ENCODE peak calls at places on chromosomes 1 and 21, in nine cellular contexts. U, J, G, Y, F, K, S, X and T are unnamed samples.

GRCh38 chr1:85374160-85374559 is 90.8 kb downstream of the DDAH1 start:
- DNase-seq in U (no peak), J (no peak), G (no peak), Y (no peak), F (peak), K (no peak), S (no peak), X (no peak), T (no peak)

GRCh38 chr1:26994772-26995625 is 1.5 kb downstream of the TRNP1 start:
- DNase-seq in U (no peak), J (no peak), G (no peak), Y (no peak), F (peak), K (no peak), S (no peak), X (no peak), T (no peak)

GRCh38 chr1:94863919-94864318 is 43.8 kb downstream of the SLC44A3 start:
- DNase-seq in U (no peak), J (no peak), G (no peak), Y (no peak), F (peak), K (no peak), S (peak), X (peak), T (no peak)

GRCh38 chr1:115175596-115175995 is 86.3 kb upstream of the TSPAN2 start:
- DNase-seq in U (no peak), J (no peak), G (no peak), Y (no peak), F (no peak), K (no peak), S (no peak), X (no peak), T (no peak)

GRCh38 chr21:44295163-44295601 is 4.7 kb upstream of the PFKL start:
- DNase-seq in U (no peak), J (no peak), G (no peak), Y (peak), F (no peak), K (no peak), S (no peak), X (no peak), T (no peak)

GRCh38 chr1:213123532-213123931 is 72.5 kb downstream of the RPS6KC1 start:
- DNase-seq in U (no peak), J (no peak), G (no peak), Y (no peak), F (peak), K (no peak), S (no peak), X (no peak), T (no peak)

GRCh38 chr1:35364732-35365131 is 96.2 kb downstream of the ZMYM4 start:
- DNase-seq in U (no peak), J (no peak), G (no peak), Y (peak), F (no peak), K (no peak), S (no peak), X (no peak), T (peak)

GRCh38 chr1:240151126-240151735 is 59.5 kb downstream of the FMN2 start:
- DNase-seq in U (no peak), J (no peak), G (peak), Y (no peak), F (peak), K (no peak), S (no peak), X (no peak), T (no peak)

GRCh38 chr1:20343937-20344302 is 53.2 kb downstream of the VWA5B1 start:
- DNase-seq in U (no peak), J (no peak), G (no peak), Y (no peak), F (no peak), K (no peak), S (no peak), X (no peak), T (no peak)

GRCh38 chr1:221069178-221069903 is 190.1 kb downstream of the HLX start:
- DNase-seq in U (no peak), J (no peak), G (peak), Y (peak), F (no peak), K (no peak), S (no peak), X (no peak), T (peak)

GRCh38 chr1:116345830-116346229 is 27.2 kb upstream of the ATP1A1 start:
- DNase-seq in U (peak), J (peak), G (no peak), Y (no peak), F (no peak), K (no peak), S (no peak), X (no peak), T (no peak)

GRCh38 chr21:43965911-43966585 is 46.1 kb upstream of the TRAPPC10 start:
- DNase-seq in U (no peak), J (no peak), G (no peak), Y (no peak), F (no peak), K (no peak), S (no peak), X (no peak), T (no peak)

GRCh38 chr21:42763578-42764442 is 110.4 kb downstream of the PDE9A start:
- DNase-seq in U (no peak), J (no peak), G (peak), Y (no peak), F (no peak), K (no peak), S (no peak), X (peak), T (no peak)

GRCh38 chr1:186302378-186302920 is 72.6 kb downstream of the TPR start:
- DNase-seq in U (no peak), J (no peak), G (no peak), Y (no peak), F (no peak), K (no peak), S (no peak), X (no peak), T (no peak)

GRCh38 chr1:19942088-19942487 is 18.7 kb upstream of the PLA2G2E start:
- DNase-seq in U (no peak), J (no peak), G (no peak), Y (no peak), F (no peak), K (no peak), S (no peak), X (no peak), T (no peak)

GRCh38 chr1:59242345-59242744 is 54.5 kb upstream of the FGGY start:
- DNase-seq in U (no peak), J (no peak), G (no peak), Y (no peak), F (no peak), K (no peak), S (no peak), X (no peak), T (no peak)

GRCh38 chr1:201313086-201313485 is 29.8 kb downstream of the PKP1 start:
- DNase-seq in U (no peak), J (no peak), G (no peak), Y (no peak), F (no peak), K (no peak), S (no peak), X (no peak), T (no peak)

GRCh38 chr21:46110499-46111192 is 12.7 kb downstream of the COL6A2 start:
- DNase-seq in U (peak), J (no peak), G (no peak), Y (no peak), F (no peak), K (peak), S (peak), X (peak), T (no peak)

GRCh38 chr1:28518745-28519341 is 13.0 kb downstream of the RCC1 start:
- DNase-seq in U (peak), J (no peak), G (peak), Y (peak), F (peak), K (no peak), S (no peak), X (no peak), T (peak)

GRCh38 chr1:53572061-53572801 is 113.0 kb downstream of the DMRTB1 start:
- DNase-seq in U (no peak), J (no peak), G (no peak), Y (peak), F (peak), K (no peak), S (no peak), X (peak), T (no peak)

GRCh38 chr1:30820249-30820648 is 62.7 kb upstream of the LAPTM5 start:
- DNase-seq in U (no peak), J (no peak), G (no peak), Y (no peak), F (no peak), K (no peak), S (no peak), X (no peak), T (no peak)

GRCh38 chr1:205343431-205344009 is 13.2 kb downstream of the KLHDC8A start:
- DNase-seq in U (peak), J (no peak), G (no peak), Y (no peak), F (no peak), K (no peak), S (peak), X (no peak), T (no peak)

GRCh38 chr1:53559391-53559815 is 100.2 kb downstream of the DMRTB1 start:
- DNase-seq in U (no peak), J (no peak), G (no peak), Y (no peak), F (no peak), K (no peak), S (no peak), X (peak), T (no peak)

GRCh38 chr1:160618763-160619274 is 28.0 kb downstream of the SLAMF1 start:
- DNase-seq in U (peak), J (no peak), G (peak), Y (peak), F (peak), K (no peak), S (no peak), X (no peak), T (no peak)

GRCh38 chr1:1899266-1899966 is 8.5 kb upstream of the GNB1 start:
- DNase-seq in U (no peak), J (no peak), G (peak), Y (peak), F (no peak), K (no peak), S (no peak), X (no peak), T (peak)

GRCh38 chr21:41559658-41560599 is 52.0 kb upstream of the TMPRSS2 start:
- DNase-seq in U (no peak), J (no peak), G (no peak), Y (no peak), F (peak), K (no peak), S (no peak), X (no peak), T (no peak)

GRCh38 chr1:221664253-221664652 is 77.6 kb downstream of the DUSP10 start:
- DNase-seq in U (no peak), J (no peak), G (no peak), Y (no peak), F (no peak), K (no peak), S (no peak), X (no peak), T (no peak)